ENCODE peak calls at places on chromosomes 1 and 21, in nine cellular contexts. One of them, this sample, is unnamed. For H3K4me1, the result is how much of the 10 kb centered on the place peaks cover.

GRCh38 chr1:112369389-112370285 is 26.4 kb upstream of the CTTNBP2NL start:
- DNase-seq in PC-9: peak
- DNase-seq in SJSA1: peak
- DNase-seq in colonic mucosa: peak
- DNase-seq in fibroblast of lung: peak
- DNase-seq in heart right ventricle: peak
- DNase-seq in mesenchymal stem cell: peak
- DNase-seq in A549: peak
- DNase-seq in CD4-positive, alpha-beta memory T cell: peak
- DNase-seq in this sample: peak

GRCh38 chr21:44903689-44904088 is 17.0 kb downstream of the ITGB2 start:
- DNase-seq in PC-9: no peak
- DNase-seq in SJSA1: no peak
- DNase-seq in colonic mucosa: no peak
- DNase-seq in fibroblast of lung: no peak
- DNase-seq in heart right ventricle: peak
- DNase-seq in mesenchymal stem cell: no peak
- DNase-seq in A549: no peak
- DNase-seq in CD4-positive, alpha-beta memory T cell: no peak
- DNase-seq in this sample: no peak

GRCh38 chr1:2353907-2354438 is 37.4 kb downstream of the MORN1 start:
- DNase-seq in PC-9: no peak
- DNase-seq in SJSA1: no peak
- DNase-seq in colonic mucosa: no peak
- DNase-seq in fibroblast of lung: no peak
- DNase-seq in heart right ventricle: no peak
- DNase-seq in mesenchymal stem cell: no peak
- DNase-seq in A549: no peak
- DNase-seq in CD4-positive, alpha-beta memory T cell: no peak
- DNase-seq in this sample: no peak

GRCh38 chr1:47751188-47751587 is 246.0 kb downstream of the TRABD2B start:
- DNase-seq in PC-9: no peak
- DNase-seq in SJSA1: no peak
- DNase-seq in colonic mucosa: no peak
- DNase-seq in fibroblast of lung: no peak
- DNase-seq in heart right ventricle: no peak
- DNase-seq in mesenchymal stem cell: no peak
- DNase-seq in A549: peak
- DNase-seq in CD4-positive, alpha-beta memory T cell: no peak
- DNase-seq in this sample: no peak

GRCh38 chr1:53927376-53927881 is 18.1 kb downstream of the IFT25 start:
- DNase-seq in PC-9: no peak
- DNase-seq in SJSA1: no peak
- DNase-seq in colonic mucosa: no peak
- DNase-seq in fibroblast of lung: no peak
- DNase-seq in heart right ventricle: no peak
- DNase-seq in mesenchymal stem cell: no peak
- DNase-seq in A549: no peak
- DNase-seq in CD4-positive, alpha-beta memory T cell: no peak
- DNase-seq in this sample: no peak

GRCh38 chr1:47409311-47410085 is 6.6 kb upstream of the FOXE3 start:
- DNase-seq in PC-9: peak
- DNase-seq in SJSA1: peak
- DNase-seq in colonic mucosa: no peak
- DNase-seq in fibroblast of lung: peak
- DNase-seq in heart right ventricle: no peak
- DNase-seq in mesenchymal stem cell: no peak
- DNase-seq in A549: no peak
- DNase-seq in CD4-positive, alpha-beta memory T cell: no peak
- DNase-seq in this sample: no peak

GRCh38 chr1:25232027-25232865 is at the start of gene SYF2:
- DNase-seq in PC-9: peak
- DNase-seq in SJSA1: peak
- DNase-seq in colonic mucosa: peak
- DNase-seq in fibroblast of lung: peak
- DNase-seq in heart right ventricle: peak
- DNase-seq in mesenchymal stem cell: peak
- DNase-seq in A549: peak
- DNase-seq in CD4-positive, alpha-beta memory T cell: peak
- DNase-seq in this sample: peak

GRCh38 chr1:152185544-152186391 is 26.7 kb upstream of the RPTN start:
- DNase-seq in PC-9: peak
- DNase-seq in SJSA1: peak
- DNase-seq in colonic mucosa: peak
- DNase-seq in fibroblast of lung: peak
- DNase-seq in heart right ventricle: no peak
- DNase-seq in mesenchymal stem cell: peak
- DNase-seq in A549: peak
- DNase-seq in CD4-positive, alpha-beta memory T cell: peak
- DNase-seq in this sample: no peak

GRCh38 chr1:203143671-203144070 is 16.1 kb downstream of the ADORA1 start:
- DNase-seq in PC-9: no peak
- DNase-seq in SJSA1: no peak
- DNase-seq in colonic mucosa: no peak
- DNase-seq in fibroblast of lung: no peak
- DNase-seq in heart right ventricle: peak
- DNase-seq in mesenchymal stem cell: no peak
- DNase-seq in A549: no peak
- DNase-seq in CD4-positive, alpha-beta memory T cell: no peak
- DNase-seq in this sample: no peak

GRCh38 chr1:235588916-235589515 is 60.6 kb downstream of the GNG4 start:
- DNase-seq in PC-9: peak
- DNase-seq in SJSA1: peak
- DNase-seq in colonic mucosa: no peak
- DNase-seq in fibroblast of lung: no peak
- DNase-seq in heart right ventricle: no peak
- DNase-seq in mesenchymal stem cell: peak
- DNase-seq in A549: peak
- DNase-seq in CD4-positive, alpha-beta memory T cell: no peak
- DNase-seq in this sample: no peak

GRCh38 chr1:109802136-109802900 is 38.6 kb upstream of the EPS8L3 start:
- DNase-seq in PC-9: no peak
- DNase-seq in SJSA1: peak
- DNase-seq in colonic mucosa: peak
- DNase-seq in fibroblast of lung: no peak
- DNase-seq in heart right ventricle: no peak
- DNase-seq in mesenchymal stem cell: no peak
- DNase-seq in A549: no peak
- DNase-seq in CD4-positive, alpha-beta memory T cell: peak
- DNase-seq in this sample: no peak
- H3K4me1 ChIP-seq in PC-9: under half
- H3K4me1 ChIP-seq in SJSA1: under half
- H3K4me1 ChIP-seq in colonic mucosa: under half
- H3K4me1 ChIP-seq in fibroblast of lung: under half
- H3K4me1 ChIP-seq in heart right ventricle: under half
- H3K4me1 ChIP-seq in mesenchymal stem cell: under half
- H3K4me1 ChIP-seq in A549: under half
- H3K4me1 ChIP-seq in CD4-positive, alpha-beta memory T cell: half or more
- H3K4me1 ChIP-seq in this sample: under half

GRCh38 chr21:46038341-46038829 is 56.8 kb downstream of the COL6A1 start:
- DNase-seq in PC-9: no peak
- DNase-seq in SJSA1: no peak
- DNase-seq in colonic mucosa: no peak
- DNase-seq in fibroblast of lung: no peak
- DNase-seq in heart right ventricle: peak
- DNase-seq in mesenchymal stem cell: no peak
- DNase-seq in A549: no peak
- DNase-seq in CD4-positive, alpha-beta memory T cell: no peak
- DNase-seq in this sample: no peak

GRCh38 chr21:46038871-46039397 is 57.4 kb downstream of the COL6A1 start:
- DNase-seq in PC-9: no peak
- DNase-seq in SJSA1: peak
- DNase-seq in colonic mucosa: no peak
- DNase-seq in fibroblast of lung: peak
- DNase-seq in heart right ventricle: peak
- DNase-seq in mesenchymal stem cell: peak
- DNase-seq in A549: no peak
- DNase-seq in CD4-positive, alpha-beta memory T cell: no peak
- DNase-seq in this sample: peak

GRCh38 chr21:46036696-46037337 is 55.2 kb downstream of the COL6A1 start:
- DNase-seq in PC-9: no peak
- DNase-seq in SJSA1: no peak
- DNase-seq in colonic mucosa: no peak
- DNase-seq in fibroblast of lung: no peak
- DNase-seq in heart right ventricle: peak
- DNase-seq in mesenchymal stem cell: no peak
- DNase-seq in A549: no peak
- DNase-seq in CD4-positive, alpha-beta memory T cell: no peak
- DNase-seq in this sample: no peak

GRCh38 chr21:46035809-46036695 is 54.5 kb downstream of the COL6A1 start:
- DNase-seq in PC-9: no peak
- DNase-seq in SJSA1: no peak
- DNase-seq in colonic mucosa: no peak
- DNase-seq in fibroblast of lung: peak
- DNase-seq in heart right ventricle: peak
- DNase-seq in mesenchymal stem cell: peak
- DNase-seq in A549: no peak
- DNase-seq in CD4-positive, alpha-beta memory T cell: no peak
- DNase-seq in this sample: peak

GRCh38 chr21:46037338-46038325 is 56.1 kb downstream of the COL6A1 start:
- DNase-seq in PC-9: no peak
- DNase-seq in SJSA1: no peak
- DNase-seq in colonic mucosa: no peak
- DNase-seq in fibroblast of lung: no peak
- DNase-seq in heart right ventricle: peak
- DNase-seq in mesenchymal stem cell: no peak
- DNase-seq in A549: no peak
- DNase-seq in CD4-positive, alpha-beta memory T cell: no peak
- DNase-seq in this sample: no peak
- H3K27ac ChIP-seq in PC-9: no peak
- H3K27ac ChIP-seq in SJSA1: no peak
- H3K27ac ChIP-seq in colonic mucosa: peak
- H3K27ac ChIP-seq in fibroblast of lung: peak
- H3K27ac ChIP-seq in heart right ventricle: peak
- H3K27ac ChIP-seq in mesenchymal stem cell: no peak
- H3K27ac ChIP-seq in A549: no peak
- H3K27ac ChIP-seq in CD4-positive, alpha-beta memory T cell: no peak
- H3K27ac ChIP-seq in this sample: no peak

GRCh38 chr1:222251813-222252212 is 296.1 kb downstream of the HHIPL2 start:
- DNase-seq in PC-9: no peak
- DNase-seq in SJSA1: no peak
- DNase-seq in colonic mucosa: no peak
- DNase-seq in fibroblast of lung: no peak
- DNase-seq in heart right ventricle: no peak
- DNase-seq in mesenchymal stem cell: no peak
- DNase-seq in A549: no peak
- DNase-seq in CD4-positive, alpha-beta memory T cell: no peak
- DNase-seq in this sample: no peak

GRCh38 chr1:222252788-222253187 is 295.1 kb downstream of the HHIPL2 start:
- DNase-seq in PC-9: no peak
- DNase-seq in SJSA1: no peak
- DNase-seq in colonic mucosa: no peak
- DNase-seq in fibroblast of lung: no peak
- DNase-seq in heart right ventricle: no peak
- DNase-seq in mesenchymal stem cell: no peak
- DNase-seq in A549: no peak
- DNase-seq in CD4-positive, alpha-beta memory T cell: no peak
- DNase-seq in this sample: no peak

GRCh38 chr1:222256058-222256457 is 291.8 kb downstream of the HHIPL2 start:
- DNase-seq in PC-9: no peak
- DNase-seq in SJSA1: no peak
- DNase-seq in colonic mucosa: no peak
- DNase-seq in fibroblast of lung: no peak
- DNase-seq in heart right ventricle: no peak
- DNase-seq in mesenchymal stem cell: no peak
- DNase-seq in A549: no peak
- DNase-seq in CD4-positive, alpha-beta memory T cell: no peak
- DNase-seq in this sample: no peak

GRCh38 chr1:222257024-222257423 is 290.9 kb downstream of the HHIPL2 start:
- DNase-seq in PC-9: no peak
- DNase-seq in SJSA1: no peak
- DNase-seq in colonic mucosa: no peak
- DNase-seq in fibroblast of lung: no peak
- DNase-seq in heart right ventricle: no peak
- DNase-seq in mesenchymal stem cell: no peak
- DNase-seq in A549: no peak
- DNase-seq in CD4-positive, alpha-beta memory T cell: no peak
- DNase-seq in this sample: no peak
- H3K4me1 ChIP-seq in PC-9: under half
- H3K4me1 ChIP-seq in SJSA1: under half
- H3K4me1 ChIP-seq in colonic mucosa: under half
- H3K4me1 ChIP-seq in fibroblast of lung: under half
- H3K4me1 ChIP-seq in heart right ventricle: under half
- H3K4me1 ChIP-seq in mesenchymal stem cell: under half
- H3K4me1 ChIP-seq in A549: under half
- H3K4me1 ChIP-seq in CD4-positive, alpha-beta memory T cell: under half
- H3K4me1 ChIP-seq in this sample: under half

DNA sequence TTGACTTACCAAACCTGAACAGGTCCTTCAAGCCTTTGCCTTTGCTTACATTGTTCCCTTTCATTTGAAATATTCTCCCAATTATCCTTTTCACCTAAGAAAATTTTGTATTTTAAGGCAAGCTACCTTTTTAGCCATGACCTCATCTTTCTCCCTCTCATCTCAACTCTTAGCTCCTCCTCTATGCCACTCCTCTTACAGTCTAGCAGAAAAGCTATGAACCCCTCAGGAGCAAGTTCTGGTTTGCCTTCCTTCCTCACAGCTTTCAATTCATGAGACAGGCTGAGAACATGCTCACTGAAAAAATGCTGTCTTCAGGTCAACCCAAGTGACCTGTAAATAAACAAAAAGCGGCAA is 8.3 kb upstream of the MUTYH start:
- DNase-seq in PC-9: no peak
- DNase-seq in SJSA1: no peak
- DNase-seq in colonic mucosa: no peak
- DNase-seq in fibroblast of lung: no peak
- DNase-seq in heart right ventricle: no peak
- DNase-seq in mesenchymal stem cell: peak
- DNase-seq in A549: no peak
- DNase-seq in CD4-positive, alpha-beta memory T cell: no peak
- DNase-seq in this sample: no peak
- H3K27ac ChIP-seq in PC-9: peak
- H3K27ac ChIP-seq in SJSA1: peak
- H3K27ac ChIP-seq in colonic mucosa: no peak
- H3K27ac ChIP-seq in fibroblast of lung: no peak
- H3K27ac ChIP-seq in heart right ventricle: peak
- H3K27ac ChIP-seq in mesenchymal stem cell: no peak
- H3K27ac ChIP-seq in A549: no peak
- H3K27ac ChIP-seq in CD4-positive, alpha-beta memory T cell: no peak
- H3K27ac ChIP-seq in this sample: no peak

DNA sequence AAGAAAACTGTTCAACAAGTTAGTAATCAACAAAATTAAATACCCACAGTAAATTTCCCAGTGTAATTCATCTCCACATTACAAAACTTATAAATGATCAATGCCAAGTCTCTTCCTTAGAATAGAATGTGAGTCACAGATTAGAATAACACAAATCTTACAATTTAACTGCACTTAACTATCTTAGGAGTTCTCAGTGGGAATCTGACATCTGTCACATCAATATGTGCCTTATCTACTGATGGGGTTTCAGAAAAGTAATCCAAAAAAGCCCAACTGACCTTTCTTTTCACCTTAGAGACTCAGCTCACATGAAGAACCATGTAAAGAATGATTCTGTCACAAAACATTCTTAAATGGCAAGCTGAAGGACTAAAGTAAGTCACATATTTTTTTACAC is 141.4 kb downstream of the RERE start:
- DNase-seq in PC-9: no peak
- DNase-seq in SJSA1: no peak
- DNase-seq in colonic mucosa: no peak
- DNase-seq in fibroblast of lung: no peak
- DNase-seq in heart right ventricle: no peak
- DNase-seq in mesenchymal stem cell: no peak
- DNase-seq in A549: no peak
- DNase-seq in CD4-positive, alpha-beta memory T cell: no peak
- DNase-seq in this sample: no peak
- H3K4me1 ChIP-seq in PC-9: under half
- H3K4me1 ChIP-seq in SJSA1: under half
- H3K4me1 ChIP-seq in colonic mucosa: under half
- H3K4me1 ChIP-seq in fibroblast of lung: under half
- H3K4me1 ChIP-seq in heart right ventricle: under half
- H3K4me1 ChIP-seq in mesenchymal stem cell: under half
- H3K4me1 ChIP-seq in A549: half or more
- H3K4me1 ChIP-seq in CD4-positive, alpha-beta memory T cell: under half
- H3K4me1 ChIP-seq in this sample: under half

GRCh38 chr1:52159033-52159789 is 17.3 kb downstream of the ZFYVE9 start:
- DNase-seq in PC-9: peak
- DNase-seq in SJSA1: no peak
- DNase-seq in colonic mucosa: no peak
- DNase-seq in fibroblast of lung: peak
- DNase-seq in heart right ventricle: no peak
- DNase-seq in mesenchymal stem cell: no peak
- DNase-seq in A549: peak
- DNase-seq in CD4-positive, alpha-beta memory T cell: no peak
- DNase-seq in this sample: no peak
- H3K27ac ChIP-seq in PC-9: peak
- H3K27ac ChIP-seq in SJSA1: no peak
- H3K27ac ChIP-seq in colonic mucosa: no peak
- H3K27ac ChIP-seq in fibroblast of lung: no peak
- H3K27ac ChIP-seq in heart right ventricle: no peak
- H3K27ac ChIP-seq in mesenchymal stem cell: no peak
- H3K27ac ChIP-seq in A549: no peak
- H3K27ac ChIP-seq in CD4-positive, alpha-beta memory T cell: no peak
- H3K27ac ChIP-seq in this sample: no peak